ENCODE peak calls at places on chromosomes 5 and 9, in eight cellular contexts. One of them, this sample, is unnamed.

GRCh38 chr5:174741352-174741751 is 17.0 kb downstream of the MSX2 start:
- DNase-seq in activated CD8-positive, alpha-beta memory T cell treated with anti-CD3 and anti-CD28 coated beads for 24 hours: no peak
- DNase-seq in fibroblast of gingiva: no peak
- DNase-seq in NCI-H1694 treated with DMSO at 0.1 percent for 48 hours: no peak
- DNase-seq in KBM-7: no peak
- DNase-seq in left ventricle myocardium inferior: no peak
- DNase-seq in ovary: no peak
- DNase-seq in mesothelial cell of epicardium: no peak
- DNase-seq in this sample: no peak

GRCh38 chr5:38410304-38410990 is 146.0 kb downstream of the LIFR start:
- DNase-seq in activated CD8-positive, alpha-beta memory T cell treated with anti-CD3 and anti-CD28 coated beads for 24 hours: no peak
- DNase-seq in fibroblast of gingiva: no peak
- DNase-seq in NCI-H1694 treated with DMSO at 0.1 percent for 48 hours: no peak
- DNase-seq in KBM-7: no peak
- DNase-seq in left ventricle myocardium inferior: no peak
- DNase-seq in ovary: no peak
- DNase-seq in mesothelial cell of epicardium: no peak
- DNase-seq in this sample: no peak

GRCh38 chr5:55621218-55621617 is 86.5 kb upstream of the PLPP1 start:
- DNase-seq in activated CD8-positive, alpha-beta memory T cell treated with anti-CD3 and anti-CD28 coated beads for 24 hours: no peak
- DNase-seq in fibroblast of gingiva: peak
- DNase-seq in NCI-H1694 treated with DMSO at 0.1 percent for 48 hours: no peak
- DNase-seq in KBM-7: no peak
- DNase-seq in left ventricle myocardium inferior: no peak
- DNase-seq in ovary: no peak
- DNase-seq in mesothelial cell of epicardium: no peak
- DNase-seq in this sample: no peak

GRCh38 chr5:134525687-134526482 is 415 bp downstream of the JADE2 start:
- DNase-seq in activated CD8-positive, alpha-beta memory T cell treated with anti-CD3 and anti-CD28 coated beads for 24 hours: peak
- DNase-seq in fibroblast of gingiva: peak
- DNase-seq in NCI-H1694 treated with DMSO at 0.1 percent for 48 hours: peak
- DNase-seq in KBM-7: peak
- DNase-seq in left ventricle myocardium inferior: peak
- DNase-seq in ovary: peak
- DNase-seq in mesothelial cell of epicardium: peak
- DNase-seq in this sample: peak

GRCh38 chr9:99962685-99963261 is 56.3 kb downstream of the STX17 start:
- DNase-seq in activated CD8-positive, alpha-beta memory T cell treated with anti-CD3 and anti-CD28 coated beads for 24 hours: no peak
- DNase-seq in fibroblast of gingiva: no peak
- DNase-seq in NCI-H1694 treated with DMSO at 0.1 percent for 48 hours: no peak
- DNase-seq in KBM-7: no peak
- DNase-seq in left ventricle myocardium inferior: no peak
- DNase-seq in ovary: no peak
- DNase-seq in mesothelial cell of epicardium: no peak
- DNase-seq in this sample: no peak

GRCh38 chr9:128555180-128555721 is 2.9 kb downstream of the SPTAN1 start:
- DNase-seq in activated CD8-positive, alpha-beta memory T cell treated with anti-CD3 and anti-CD28 coated beads for 24 hours: no peak
- DNase-seq in fibroblast of gingiva: peak
- DNase-seq in NCI-H1694 treated with DMSO at 0.1 percent for 48 hours: no peak
- DNase-seq in KBM-7: no peak
- DNase-seq in left ventricle myocardium inferior: no peak
- DNase-seq in ovary: no peak
- DNase-seq in mesothelial cell of epicardium: no peak
- DNase-seq in this sample: no peak

GRCh38 chr9:107336718-107337360 is 53.8 kb downstream of the RAD23B start:
- DNase-seq in activated CD8-positive, alpha-beta memory T cell treated with anti-CD3 and anti-CD28 coated beads for 24 hours: no peak
- DNase-seq in fibroblast of gingiva: peak
- DNase-seq in NCI-H1694 treated with DMSO at 0.1 percent for 48 hours: no peak
- DNase-seq in KBM-7: no peak
- DNase-seq in left ventricle myocardium inferior: no peak
- DNase-seq in ovary: no peak
- DNase-seq in mesothelial cell of epicardium: no peak
- DNase-seq in this sample: no peak

GRCh38 chr5:161846731-161847130 is 1.2 kb upstream of the GABRA1 start:
- DNase-seq in activated CD8-positive, alpha-beta memory T cell treated with anti-CD3 and anti-CD28 coated beads for 24 hours: no peak
- DNase-seq in fibroblast of gingiva: no peak
- DNase-seq in NCI-H1694 treated with DMSO at 0.1 percent for 48 hours: no peak
- DNase-seq in KBM-7: peak
- DNase-seq in left ventricle myocardium inferior: no peak
- DNase-seq in ovary: no peak
- DNase-seq in mesothelial cell of epicardium: peak
- DNase-seq in this sample: no peak

GRCh38 chr5:14069021-14069420 is 74.1 kb upstream of the TRIO start:
- DNase-seq in activated CD8-positive, alpha-beta memory T cell treated with anti-CD3 and anti-CD28 coated beads for 24 hours: no peak
- DNase-seq in fibroblast of gingiva: no peak
- DNase-seq in NCI-H1694 treated with DMSO at 0.1 percent for 48 hours: no peak
- DNase-seq in KBM-7: no peak
- DNase-seq in left ventricle myocardium inferior: no peak
- DNase-seq in ovary: no peak
- DNase-seq in mesothelial cell of epicardium: no peak
- DNase-seq in this sample: no peak

GRCh38 chr5:96244696-96245095 is 188.4 kb downstream of the PCSK1 start:
- DNase-seq in activated CD8-positive, alpha-beta memory T cell treated with anti-CD3 and anti-CD28 coated beads for 24 hours: no peak
- DNase-seq in fibroblast of gingiva: no peak
- DNase-seq in NCI-H1694 treated with DMSO at 0.1 percent for 48 hours: no peak
- DNase-seq in KBM-7: no peak
- DNase-seq in left ventricle myocardium inferior: no peak
- DNase-seq in ovary: no peak
- DNase-seq in mesothelial cell of epicardium: no peak
- DNase-seq in this sample: no peak

GRCh38 chr9:94639045-94639995 is at the start of gene FBP1:
- DNase-seq in activated CD8-positive, alpha-beta memory T cell treated with anti-CD3 and anti-CD28 coated beads for 24 hours: peak
- DNase-seq in fibroblast of gingiva: no peak
- DNase-seq in NCI-H1694 treated with DMSO at 0.1 percent for 48 hours: no peak
- DNase-seq in KBM-7: no peak
- DNase-seq in left ventricle myocardium inferior: peak
- DNase-seq in ovary: peak
- DNase-seq in mesothelial cell of epicardium: peak
- DNase-seq in this sample: peak

GRCh38 chr9:135814421-135814820 is 92.9 kb downstream of the CAMSAP1 start:
- DNase-seq in activated CD8-positive, alpha-beta memory T cell treated with anti-CD3 and anti-CD28 coated beads for 24 hours: no peak
- DNase-seq in fibroblast of gingiva: no peak
- DNase-seq in NCI-H1694 treated with DMSO at 0.1 percent for 48 hours: no peak
- DNase-seq in KBM-7: no peak
- DNase-seq in left ventricle myocardium inferior: no peak
- DNase-seq in ovary: no peak
- DNase-seq in mesothelial cell of epicardium: no peak
- DNase-seq in this sample: peak

GRCh38 chr5:176737001-176737745 is 73.2 kb upstream of the UNC5A start:
- DNase-seq in activated CD8-positive, alpha-beta memory T cell treated with anti-CD3 and anti-CD28 coated beads for 24 hours: peak
- DNase-seq in fibroblast of gingiva: no peak
- DNase-seq in NCI-H1694 treated with DMSO at 0.1 percent for 48 hours: no peak
- DNase-seq in KBM-7: no peak
- DNase-seq in left ventricle myocardium inferior: no peak
- DNase-seq in ovary: no peak
- DNase-seq in mesothelial cell of epicardium: peak
- DNase-seq in this sample: peak

GRCh38 chr5:56388229-56389065 is 155.3 kb upstream of the ANKRD55 start:
- DNase-seq in activated CD8-positive, alpha-beta memory T cell treated with anti-CD3 and anti-CD28 coated beads for 24 hours: no peak
- DNase-seq in fibroblast of gingiva: no peak
- DNase-seq in NCI-H1694 treated with DMSO at 0.1 percent for 48 hours: no peak
- DNase-seq in KBM-7: no peak
- DNase-seq in left ventricle myocardium inferior: no peak
- DNase-seq in ovary: no peak
- DNase-seq in mesothelial cell of epicardium: no peak
- DNase-seq in this sample: no peak

GRCh38 chr9:75181748-75182147 is 93.4 kb downstream of the OSTF1 start:
- DNase-seq in activated CD8-positive, alpha-beta memory T cell treated with anti-CD3 and anti-CD28 coated beads for 24 hours: no peak
- DNase-seq in fibroblast of gingiva: no peak
- DNase-seq in NCI-H1694 treated with DMSO at 0.1 percent for 48 hours: no peak
- DNase-seq in KBM-7: no peak
- DNase-seq in left ventricle myocardium inferior: no peak
- DNase-seq in ovary: no peak
- DNase-seq in mesothelial cell of epicardium: no peak
- DNase-seq in this sample: no peak

GRCh38 chr5:136769900-136770684 is 404.7 kb upstream of the TRPC7 start:
- DNase-seq in activated CD8-positive, alpha-beta memory T cell treated with anti-CD3 and anti-CD28 coated beads for 24 hours: no peak
- DNase-seq in fibroblast of gingiva: peak
- DNase-seq in NCI-H1694 treated with DMSO at 0.1 percent for 48 hours: peak
- DNase-seq in KBM-7: peak
- DNase-seq in left ventricle myocardium inferior: peak
- DNase-seq in ovary: peak
- DNase-seq in mesothelial cell of epicardium: peak
- DNase-seq in this sample: peak

GRCh38 chr5:107381189-107381856 is 289.4 kb downstream of the EFNA5 start:
- DNase-seq in activated CD8-positive, alpha-beta memory T cell treated with anti-CD3 and anti-CD28 coated beads for 24 hours: no peak
- DNase-seq in fibroblast of gingiva: peak
- DNase-seq in NCI-H1694 treated with DMSO at 0.1 percent for 48 hours: peak
- DNase-seq in KBM-7: no peak
- DNase-seq in left ventricle myocardium inferior: no peak
- DNase-seq in ovary: no peak
- DNase-seq in mesothelial cell of epicardium: no peak
- DNase-seq in this sample: no peak

GRCh38 chr9:111891910-111892499 is 4.6 kb upstream of the UGCG start:
- DNase-seq in activated CD8-positive, alpha-beta memory T cell treated with anti-CD3 and anti-CD28 coated beads for 24 hours: no peak
- DNase-seq in fibroblast of gingiva: no peak
- DNase-seq in NCI-H1694 treated with DMSO at 0.1 percent for 48 hours: no peak
- DNase-seq in KBM-7: no peak
- DNase-seq in left ventricle myocardium inferior: no peak
- DNase-seq in ovary: no peak
- DNase-seq in mesothelial cell of epicardium: no peak
- DNase-seq in this sample: no peak

GRCh38 chr9:125470767-125471580 is 209.3 kb downstream of the GAPVD1 start:
- DNase-seq in activated CD8-positive, alpha-beta memory T cell treated with anti-CD3 and anti-CD28 coated beads for 24 hours: no peak
- DNase-seq in fibroblast of gingiva: no peak
- DNase-seq in NCI-H1694 treated with DMSO at 0.1 percent for 48 hours: no peak
- DNase-seq in KBM-7: no peak
- DNase-seq in left ventricle myocardium inferior: no peak
- DNase-seq in ovary: no peak
- DNase-seq in mesothelial cell of epicardium: no peak
- DNase-seq in this sample: no peak

GRCh38 chr9:131776473-131776872 is 36.6 kb upstream of the RAPGEF1 start:
- DNase-seq in activated CD8-positive, alpha-beta memory T cell treated with anti-CD3 and anti-CD28 coated beads for 24 hours: no peak
- DNase-seq in fibroblast of gingiva: no peak
- DNase-seq in NCI-H1694 treated with DMSO at 0.1 percent for 48 hours: no peak
- DNase-seq in KBM-7: peak
- DNase-seq in left ventricle myocardium inferior: no peak
- DNase-seq in ovary: no peak
- DNase-seq in mesothelial cell of epicardium: peak
- DNase-seq in this sample: no peak

This sample was measured in pancreas.